ENCODE peak calls at places on chromosomes 7 and 10, in six cellular contexts. A is progenitor cell of endocrine pancreas, D is lung, G is astrocyte of the cerebellum, L is GM10248, F is fibroblast of the aortic adventitia. J is an unnamed sample.
A peak's percentile ranks its signal among the peaks of the same experiment; 100 is the strongest.

GRCh38 chr10:49138361-49138891 is 4.6 kb upstream of the FAM170B start:
- DNase-seq in A (no peak), D (no peak), G (peak; percentile 83), L (no peak), F (peak; percentile 81), J (no peak)

GRCh38 chr10:88893611-88894010 is 13.6 kb downstream of the STAMBPL1 start:
- DNase-seq in A (no peak), D (no peak), G (no peak), L (no peak), F (peak; percentile 74), J (no peak)

GRCh38 chr7:116062666-116063065 is 32.1 kb upstream of the TFEC start:
- DNase-seq in A (no peak), D (no peak), G (no peak), L (no peak), F (no peak), J (no peak)

GRCh38 chr10:128540806-128541739 is 414.9 kb upstream of the MKI67 start:
- DNase-seq in A (no peak), D (no peak), G (no peak), L (no peak), F (no peak), J (no peak)

GRCh38 chr7:140229591-140230516 is 53.1 kb upstream of the KDM7A start:
- DNase-seq in A (no peak), D (no peak), G (no peak), L (peak; percentile 50), F (no peak), J (no peak)

GRCh38 chr7:65438593-65438992 is 64.9 kb downstream of the ZNF92 start:
- DNase-seq in A (no peak), D (no peak), G (peak; percentile 78), L (no peak), F (peak; percentile 96), J (no peak)

GRCh38 chr7:16975712-16976111 is 93.9 kb upstream of the AGR3 start:
- DNase-seq in A (no peak), D (no peak), G (no peak), L (peak; percentile 12), F (no peak), J (no peak)

GRCh38 chr10:114653926-114654325 is 4.1 kb downstream of the ABLIM1 start:
- DNase-seq in A (no peak), D (no peak), G (no peak), L (no peak), F (no peak), J (no peak)

GRCh38 chr7:23232966-23233365 is 13.6 kb upstream of the GPNMB start:
- DNase-seq in A (no peak), D (no peak), G (no peak), L (no peak), F (no peak), J (no peak)

GRCh38 chr10:70459061-70459770 is 17.7 kb upstream of the NODAL start:
- DNase-seq in A (no peak), D (no peak), G (no peak), L (no peak), F (no peak), J (no peak)
- TF ChIP-seq CTCF in A (no peak), D (no peak), G (no peak), L (no peak), F (no peak), J (no peak)

GRCh38 chr7:100189061-100189460 is 11.3 kb downstream of the STAG3 start:
- DNase-seq in A (no peak), D (no peak), G (no peak), L (no peak), F (no peak), J (no peak)
- TF ChIP-seq CTCF in A (peak; percentile 9), D (no peak), G (peak; percentile 15), L (no peak), F (no peak), J (peak; percentile 52)

GRCh38 chr7:103077318-103077717 is 2.4 kb downstream of the ARMC10 start:
- DNase-seq in A (no peak), D (no peak), G (no peak), L (no peak), F (no peak), J (no peak)

GRCh38 chr7:103075337-103075918 is 488 bp downstream of the ARMC10 start:
- DNase-seq in A (peak; percentile 67), D (peak; percentile 47), G (peak; percentile 5), L (peak; percentile 83), F (peak; percentile 40), J (no peak)

GRCh38 chr7:103076767-103077166 is 1.8 kb downstream of the ARMC10 start:
- DNase-seq in A (no peak), D (no peak), G (no peak), L (no peak), F (no peak), J (no peak)

GRCh38 chr7:103073989-103074518 is 542 bp downstream of the FBXL13 start:
- DNase-seq in A (no peak), D (peak; percentile 35), G (no peak), L (no peak), F (no peak), J (no peak)

DNA sequence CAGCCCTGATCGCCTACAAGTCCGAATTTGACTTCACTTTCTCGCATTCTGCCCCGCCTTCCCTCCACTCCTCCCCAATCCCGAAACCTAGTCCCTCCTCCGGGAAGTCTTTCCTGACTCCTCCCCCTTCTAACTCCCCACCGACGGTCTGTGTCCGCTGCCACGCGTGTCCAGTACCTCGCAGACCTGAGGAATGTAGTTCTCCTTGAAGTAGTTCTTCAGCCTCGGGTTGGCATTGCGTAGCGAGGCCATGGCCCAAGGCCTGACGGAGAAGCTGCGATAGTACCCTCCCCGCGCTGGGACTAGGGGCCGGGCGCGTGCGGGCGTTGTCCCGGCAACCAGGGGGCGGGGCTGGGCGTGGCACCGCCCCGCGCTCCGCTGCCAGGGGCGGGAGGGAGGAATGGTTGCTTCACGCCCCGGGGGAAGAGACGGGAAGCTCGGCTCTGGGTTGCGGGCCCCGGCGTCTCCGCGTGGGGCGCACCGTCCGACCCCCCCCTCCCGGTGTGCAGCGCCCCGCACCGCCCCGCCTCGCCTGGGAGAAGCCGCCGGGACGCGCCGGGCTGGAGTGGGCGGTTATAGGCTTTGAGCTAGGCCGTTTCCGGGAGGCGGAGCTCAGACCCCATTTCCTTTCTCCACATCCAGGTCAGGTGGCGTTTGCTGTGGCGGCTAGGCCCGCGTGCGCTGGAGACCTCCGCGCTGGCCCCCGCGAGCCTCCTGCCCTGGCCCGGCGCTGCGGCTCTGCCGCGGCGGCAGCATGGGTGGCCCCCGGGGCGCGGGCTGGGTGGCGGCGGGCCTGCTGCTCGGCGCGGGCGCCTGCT is at the start of the genes ARMC10 and FBXL13:
- DNase-seq in A (peak; percentile 82), D (peak; percentile 89), G (peak; percentile 73), L (peak; percentile 93), F (peak; percentile 92), J (peak; percentile 94)
- TF ChIP-seq CTCF in A (peak; percentile 44), D (no peak), G (peak; percentile 9), L (no peak), F (no peak), J (peak; percentile 44)

DNA sequence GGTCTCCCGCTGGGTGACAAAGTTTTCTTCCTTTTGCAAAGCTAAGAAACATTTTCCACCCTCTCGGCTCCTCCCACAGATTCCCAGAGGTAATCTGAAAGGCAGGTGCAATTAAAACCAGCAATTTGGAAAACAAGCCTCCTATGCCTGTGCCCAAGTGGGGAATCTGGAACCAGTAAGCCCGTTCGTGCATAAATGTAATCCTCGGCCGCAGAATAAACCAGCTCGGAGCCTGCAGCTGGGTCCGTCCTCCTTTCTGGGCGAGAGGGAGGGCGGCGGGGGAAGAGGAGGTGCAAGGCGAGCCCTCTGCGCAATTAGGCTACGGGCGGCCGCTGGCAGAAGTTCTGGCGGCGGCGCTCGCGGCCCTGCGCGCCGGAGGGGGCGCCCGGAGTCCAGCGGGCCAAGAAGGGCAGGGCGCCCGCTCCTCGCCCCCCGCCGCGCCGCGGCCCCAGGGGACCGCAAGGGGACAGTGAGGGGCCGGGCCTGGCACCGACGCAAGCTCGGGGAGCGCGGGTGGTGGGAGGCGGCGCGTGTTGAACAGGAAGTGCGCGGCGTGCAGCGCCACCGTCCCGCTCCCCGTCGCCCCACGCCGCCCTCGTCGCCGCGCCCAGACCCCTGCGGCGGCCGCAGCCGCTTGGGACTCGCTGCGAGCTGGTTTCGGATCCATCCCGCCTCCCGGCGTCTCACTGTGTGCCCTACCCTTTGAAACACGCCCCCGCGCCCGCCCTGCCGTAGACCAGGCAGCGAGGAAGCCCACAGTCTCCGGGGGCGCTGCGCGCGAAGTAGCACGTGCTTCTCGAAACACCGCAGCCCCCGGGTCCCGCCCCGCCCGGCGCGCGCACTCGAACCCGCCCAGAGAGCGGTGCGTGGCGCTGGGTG is at the start of gene PRKAG2:
- DNase-seq in A (peak; percentile 47), D (peak; percentile 74), G (no peak), L (peak; percentile 67), F (peak; percentile 25), J (no peak)
- TF ChIP-seq CTCF in A (peak; percentile 31), D (no peak), G (no peak), L (peak; percentile 14), F (no peak), J (no peak)

J was measured in type B pancreatic cell.